ENCODE peak calls at places on chromosome 6, in seven cellular contexts. One of them, this sample, is unnamed.

GRCh38 chr6:70479236-70479635 is 65.9 kb downstream of the FAM135A start:
- DNase-seq in fibroblast of lung: peak
- DNase-seq in stimulated activated CD8-positive, alpha-beta memory T cell treated with anti-CD3 and anti-CD28 coated beads, Interleukin-2, amount 100 ng/mL, for 48 hours: no peak
- DNase-seq in effector CD4-positive, alpha-beta T cell: no peak
- DNase-seq in left ventricle myocardium inferior: no peak
- DNase-seq in RWPE1: no peak
- DNase-seq in T-helper 1 cell: no peak
- DNase-seq in this sample: no peak

GRCh38 chr6:69848552-69848951 is 17.8 kb upstream of the COL19A1 start:
- DNase-seq in fibroblast of lung: no peak
- DNase-seq in T-helper 1 cell: no peak
- DNase-seq in RWPE1: no peak
- DNase-seq in left ventricle myocardium inferior: no peak
- DNase-seq in stimulated activated CD8-positive, alpha-beta memory T cell treated with anti-CD3 and anti-CD28 coated beads, Interleukin-2, amount 100 ng/mL, for 48 hours: no peak
- DNase-seq in effector CD4-positive, alpha-beta T cell: no peak
- DNase-seq in this sample: no peak

GRCh38 chr6:63452117-63452516 is 120.2 kb upstream of the LOC128125822 start:
- DNase-seq in T-helper 1 cell: no peak
- DNase-seq in RWPE1: no peak
- DNase-seq in stimulated activated CD8-positive, alpha-beta memory T cell treated with anti-CD3 and anti-CD28 coated beads, Interleukin-2, amount 100 ng/mL, for 48 hours: no peak
- DNase-seq in fibroblast of lung: no peak
- DNase-seq in effector CD4-positive, alpha-beta T cell: no peak
- DNase-seq in left ventricle myocardium inferior: no peak
- DNase-seq in this sample: no peak

GRCh38 chr6:39243809-39244208 is 14.5 kb upstream of the KCNK5 start:
- DNase-seq in fibroblast of lung: no peak
- DNase-seq in RWPE1: no peak
- DNase-seq in effector CD4-positive, alpha-beta T cell: no peak
- DNase-seq in stimulated activated CD8-positive, alpha-beta memory T cell treated with anti-CD3 and anti-CD28 coated beads, Interleukin-2, amount 100 ng/mL, for 48 hours: no peak
- DNase-seq in left ventricle myocardium inferior: no peak
- DNase-seq in T-helper 1 cell: no peak
- DNase-seq in this sample: no peak

GRCh38 chr6:52522151-52522626 is 54.7 kb downstream of the TRAM2 start:
- DNase-seq in effector CD4-positive, alpha-beta T cell: no peak
- DNase-seq in T-helper 1 cell: no peak
- DNase-seq in RWPE1: no peak
- DNase-seq in stimulated activated CD8-positive, alpha-beta memory T cell treated with anti-CD3 and anti-CD28 coated beads, Interleukin-2, amount 100 ng/mL, for 48 hours: no peak
- DNase-seq in left ventricle myocardium inferior: peak
- DNase-seq in fibroblast of lung: peak
- DNase-seq in this sample: no peak

GRCh38 chr6:11589261-11589660 is 51.7 kb downstream of the TMEM170B start:
- DNase-seq in effector CD4-positive, alpha-beta T cell: no peak
- DNase-seq in stimulated activated CD8-positive, alpha-beta memory T cell treated with anti-CD3 and anti-CD28 coated beads, Interleukin-2, amount 100 ng/mL, for 48 hours: no peak
- DNase-seq in fibroblast of lung: no peak
- DNase-seq in T-helper 1 cell: no peak
- DNase-seq in RWPE1: no peak
- DNase-seq in left ventricle myocardium inferior: no peak
- DNase-seq in this sample: no peak

GRCh38 chr6:148878683-148879082 is 131.9 kb downstream of the UST start:
- DNase-seq in T-helper 1 cell: no peak
- DNase-seq in fibroblast of lung: no peak
- DNase-seq in RWPE1: no peak
- DNase-seq in effector CD4-positive, alpha-beta T cell: no peak
- DNase-seq in stimulated activated CD8-positive, alpha-beta memory T cell treated with anti-CD3 and anti-CD28 coated beads, Interleukin-2, amount 100 ng/mL, for 48 hours: no peak
- DNase-seq in left ventricle myocardium inferior: no peak
- DNase-seq in this sample: no peak

GRCh38 chr6:116433313-116433712 is 27.9 kb upstream of the CALHM6 start:
- DNase-seq in fibroblast of lung: no peak
- DNase-seq in RWPE1: no peak
- DNase-seq in left ventricle myocardium inferior: no peak
- DNase-seq in effector CD4-positive, alpha-beta T cell: no peak
- DNase-seq in stimulated activated CD8-positive, alpha-beta memory T cell treated with anti-CD3 and anti-CD28 coated beads, Interleukin-2, amount 100 ng/mL, for 48 hours: no peak
- DNase-seq in T-helper 1 cell: no peak
- DNase-seq in this sample: no peak

GRCh38 chr6:35972471-35972985 is 51.6 kb upstream of the SRPK1 start:
- DNase-seq in effector CD4-positive, alpha-beta T cell: no peak
- DNase-seq in stimulated activated CD8-positive, alpha-beta memory T cell treated with anti-CD3 and anti-CD28 coated beads, Interleukin-2, amount 100 ng/mL, for 48 hours: no peak
- DNase-seq in left ventricle myocardium inferior: no peak
- DNase-seq in RWPE1: no peak
- DNase-seq in fibroblast of lung: no peak
- DNase-seq in T-helper 1 cell: no peak
- DNase-seq in this sample: no peak

GRCh38 chr6:33061987-33062386 is 11.5 kb downstream of the HLA-DPA1 start:
- DNase-seq in T-helper 1 cell: no peak
- DNase-seq in left ventricle myocardium inferior: no peak
- DNase-seq in RWPE1: no peak
- DNase-seq in effector CD4-positive, alpha-beta T cell: no peak
- DNase-seq in stimulated activated CD8-positive, alpha-beta memory T cell treated with anti-CD3 and anti-CD28 coated beads, Interleukin-2, amount 100 ng/mL, for 48 hours: no peak
- DNase-seq in fibroblast of lung: no peak
- DNase-seq in this sample: no peak

GRCh38 chr6:134706153-134706552 is 243.7 kb downstream of the ALDH8A1 start:
- DNase-seq in stimulated activated CD8-positive, alpha-beta memory T cell treated with anti-CD3 and anti-CD28 coated beads, Interleukin-2, amount 100 ng/mL, for 48 hours: no peak
- DNase-seq in left ventricle myocardium inferior: no peak
- DNase-seq in effector CD4-positive, alpha-beta T cell: no peak
- DNase-seq in fibroblast of lung: no peak
- DNase-seq in T-helper 1 cell: no peak
- DNase-seq in RWPE1: no peak
- DNase-seq in this sample: no peak

GRCh38 chr6:139568157-139568955 is 193.9 kb upstream of the CITED2 start:
- DNase-seq in effector CD4-positive, alpha-beta T cell: no peak
- DNase-seq in fibroblast of lung: peak
- DNase-seq in RWPE1: no peak
- DNase-seq in T-helper 1 cell: no peak
- DNase-seq in stimulated activated CD8-positive, alpha-beta memory T cell treated with anti-CD3 and anti-CD28 coated beads, Interleukin-2, amount 100 ng/mL, for 48 hours: no peak
- DNase-seq in left ventricle myocardium inferior: no peak
- DNase-seq in this sample: no peak

GRCh38 chr6:33655155-33655554 is 34.0 kb downstream of the ITPR3 start:
- DNase-seq in fibroblast of lung: no peak
- DNase-seq in effector CD4-positive, alpha-beta T cell: no peak
- DNase-seq in stimulated activated CD8-positive, alpha-beta memory T cell treated with anti-CD3 and anti-CD28 coated beads, Interleukin-2, amount 100 ng/mL, for 48 hours: no peak
- DNase-seq in RWPE1: no peak
- DNase-seq in left ventricle myocardium inferior: no peak
- DNase-seq in T-helper 1 cell: no peak
- DNase-seq in this sample: no peak

GRCh38 chr6:162178266-162178665 is 549.3 kb downstream of the PRKN start:
- DNase-seq in left ventricle myocardium inferior: no peak
- DNase-seq in T-helper 1 cell: no peak
- DNase-seq in RWPE1: no peak
- DNase-seq in fibroblast of lung: no peak
- DNase-seq in effector CD4-positive, alpha-beta T cell: no peak
- DNase-seq in stimulated activated CD8-positive, alpha-beta memory T cell treated with anti-CD3 and anti-CD28 coated beads, Interleukin-2, amount 100 ng/mL, for 48 hours: no peak
- DNase-seq in this sample: no peak

GRCh38 chr6:26092443-26092842 is 5.2 kb downstream of the HFE start:
- DNase-seq in stimulated activated CD8-positive, alpha-beta memory T cell treated with anti-CD3 and anti-CD28 coated beads, Interleukin-2, amount 100 ng/mL, for 48 hours: no peak
- DNase-seq in T-helper 1 cell: no peak
- DNase-seq in RWPE1: no peak
- DNase-seq in left ventricle myocardium inferior: no peak
- DNase-seq in fibroblast of lung: no peak
- DNase-seq in effector CD4-positive, alpha-beta T cell: no peak
- DNase-seq in this sample: no peak

GRCh38 chr6:33075568-33076405 is at the start of gene HLA-DPB1:
- DNase-seq in left ventricle myocardium inferior: no peak
- DNase-seq in effector CD4-positive, alpha-beta T cell: peak
- DNase-seq in fibroblast of lung: peak
- DNase-seq in RWPE1: peak
- DNase-seq in T-helper 1 cell: no peak
- DNase-seq in stimulated activated CD8-positive, alpha-beta memory T cell treated with anti-CD3 and anti-CD28 coated beads, Interleukin-2, amount 100 ng/mL, for 48 hours: no peak
- DNase-seq in this sample: peak

GRCh38 chr6:66200390-66200789 is 493.4 kb upstream of the EYS start:
- DNase-seq in RWPE1: no peak
- DNase-seq in left ventricle myocardium inferior: no peak
- DNase-seq in T-helper 1 cell: no peak
- DNase-seq in stimulated activated CD8-positive, alpha-beta memory T cell treated with anti-CD3 and anti-CD28 coated beads, Interleukin-2, amount 100 ng/mL, for 48 hours: no peak
- DNase-seq in effector CD4-positive, alpha-beta T cell: no peak
- DNase-seq in fibroblast of lung: no peak
- DNase-seq in this sample: no peak

GRCh38 chr6:121549741-121550140 is 114.3 kb downstream of the GJA1 start:
- DNase-seq in left ventricle myocardium inferior: no peak
- DNase-seq in T-helper 1 cell: no peak
- DNase-seq in effector CD4-positive, alpha-beta T cell: no peak
- DNase-seq in RWPE1: peak
- DNase-seq in fibroblast of lung: peak
- DNase-seq in stimulated activated CD8-positive, alpha-beta memory T cell treated with anti-CD3 and anti-CD28 coated beads, Interleukin-2, amount 100 ng/mL, for 48 hours: no peak
- DNase-seq in this sample: no peak

GRCh38 chr6:147879031-147879430 is 370.5 kb downstream of the SAMD5 start:
- DNase-seq in RWPE1: no peak
- DNase-seq in T-helper 1 cell: no peak
- DNase-seq in fibroblast of lung: no peak
- DNase-seq in stimulated activated CD8-positive, alpha-beta memory T cell treated with anti-CD3 and anti-CD28 coated beads, Interleukin-2, amount 100 ng/mL, for 48 hours: no peak
- DNase-seq in effector CD4-positive, alpha-beta T cell: no peak
- DNase-seq in left ventricle myocardium inferior: no peak
- DNase-seq in this sample: no peak